ENCODE peak calls at places on chromosomes 16 and 17, in nine cellular contexts. One of them, this sample, is unnamed.

GRCh38 chr16:407253-407652 is 5.6 kb downstream of the DECR2 start:
- DNase-seq in left ventricle myocardium inferior: no peak
- DNase-seq in BE2C: no peak
- DNase-seq in AG04450: no peak
- DNase-seq in H9: no peak
- DNase-seq in prostate gland: no peak
- DNase-seq in progenitor cell of endocrine pancreas: no peak
- DNase-seq in brain microvascular endothelial cell: no peak
- DNase-seq in type B pancreatic cell: no peak
- DNase-seq in this sample: no peak

GRCh38 chr17:16491131-16491702 is 776 bp downstream of the LRRC75A start:
- DNase-seq in brain microvascular endothelial cell: no peak
- DNase-seq in BE2C: peak
- DNase-seq in prostate gland: no peak
- DNase-seq in left ventricle myocardium inferior: no peak
- DNase-seq in type B pancreatic cell: no peak
- DNase-seq in progenitor cell of endocrine pancreas: peak
- DNase-seq in AG04450: no peak
- DNase-seq in H9: peak
- DNase-seq in this sample: no peak

GRCh38 chr16:14071576-14072271 is 605 bp downstream of the MRTFB start:
- DNase-seq in progenitor cell of endocrine pancreas: no peak
- DNase-seq in left ventricle myocardium inferior: no peak
- DNase-seq in brain microvascular endothelial cell: no peak
- DNase-seq in type B pancreatic cell: no peak
- DNase-seq in H9: peak
- DNase-seq in AG04450: no peak
- DNase-seq in prostate gland: peak
- DNase-seq in BE2C: no peak
- DNase-seq in this sample: no peak

GRCh38 chr17:28871056-28871579 is 16.3 kb downstream of the ERAL1 start:
- DNase-seq in progenitor cell of endocrine pancreas: no peak
- DNase-seq in AG04450: no peak
- DNase-seq in left ventricle myocardium inferior: no peak
- DNase-seq in prostate gland: no peak
- DNase-seq in BE2C: no peak
- DNase-seq in H9: no peak
- DNase-seq in brain microvascular endothelial cell: no peak
- DNase-seq in type B pancreatic cell: no peak
- DNase-seq in this sample: no peak

GRCh38 chr16:10256855-10257641 is 74.8 kb upstream of the GRIN2A start:
- DNase-seq in type B pancreatic cell: no peak
- DNase-seq in left ventricle myocardium inferior: no peak
- DNase-seq in BE2C: peak
- DNase-seq in brain microvascular endothelial cell: no peak
- DNase-seq in H9: peak
- DNase-seq in prostate gland: no peak
- DNase-seq in progenitor cell of endocrine pancreas: no peak
- DNase-seq in AG04450: no peak
- DNase-seq in this sample: no peak

GRCh38 chr16:55082594-55082982 is 151.9 kb downstream of the IRX5 start:
- DNase-seq in left ventricle myocardium inferior: no peak
- DNase-seq in type B pancreatic cell: no peak
- DNase-seq in H9: no peak
- DNase-seq in prostate gland: no peak
- DNase-seq in BE2C: no peak
- DNase-seq in AG04450: no peak
- DNase-seq in brain microvascular endothelial cell: no peak
- DNase-seq in progenitor cell of endocrine pancreas: no peak
- DNase-seq in this sample: no peak

GRCh38 chr16:82329504-82330192 is 159.6 kb upstream of the MPHOSPH6 start:
- DNase-seq in AG04450: no peak
- DNase-seq in left ventricle myocardium inferior: no peak
- DNase-seq in brain microvascular endothelial cell: no peak
- DNase-seq in progenitor cell of endocrine pancreas: peak
- DNase-seq in type B pancreatic cell: no peak
- DNase-seq in BE2C: no peak
- DNase-seq in prostate gland: peak
- DNase-seq in H9: no peak
- DNase-seq in this sample: no peak

GRCh38 chr17:44919411-44919810 is 4.1 kb upstream of the GFAP start:
- DNase-seq in H9: peak
- DNase-seq in left ventricle myocardium inferior: no peak
- DNase-seq in type B pancreatic cell: no peak
- DNase-seq in AG04450: no peak
- DNase-seq in prostate gland: no peak
- DNase-seq in progenitor cell of endocrine pancreas: no peak
- DNase-seq in BE2C: no peak
- DNase-seq in brain microvascular endothelial cell: no peak
- DNase-seq in this sample: no peak

GRCh38 chr16:30997887-30998711 is 12.3 kb downstream of the STX1B start:
- DNase-seq in H9: no peak
- DNase-seq in left ventricle myocardium inferior: no peak
- DNase-seq in progenitor cell of endocrine pancreas: no peak
- DNase-seq in BE2C: no peak
- DNase-seq in prostate gland: no peak
- DNase-seq in brain microvascular endothelial cell: peak
- DNase-seq in type B pancreatic cell: no peak
- DNase-seq in AG04450: peak
- DNase-seq in this sample: peak

GRCh38 chr16:89038221-89038721 is 55.4 kb upstream of the ACSF3 start:
- DNase-seq in brain microvascular endothelial cell: no peak
- DNase-seq in AG04450: no peak
- DNase-seq in H9: no peak
- DNase-seq in BE2C: peak
- DNase-seq in type B pancreatic cell: no peak
- DNase-seq in left ventricle myocardium inferior: no peak
- DNase-seq in prostate gland: no peak
- DNase-seq in progenitor cell of endocrine pancreas: no peak
- DNase-seq in this sample: no peak

GRCh38 chr17:79659376-79659775 is 48.5 kb upstream of the RBFOX3 start:
- DNase-seq in brain microvascular endothelial cell: no peak
- DNase-seq in type B pancreatic cell: peak
- DNase-seq in left ventricle myocardium inferior: no peak
- DNase-seq in prostate gland: peak
- DNase-seq in H9: peak
- DNase-seq in AG04450: no peak
- DNase-seq in BE2C: no peak
- DNase-seq in progenitor cell of endocrine pancreas: peak
- DNase-seq in this sample: no peak

GRCh38 chr17:5592382-5592781 is 8.1 kb upstream of the NLRP1 start:
- DNase-seq in AG04450: peak
- DNase-seq in left ventricle myocardium inferior: no peak
- DNase-seq in prostate gland: no peak
- DNase-seq in type B pancreatic cell: no peak
- DNase-seq in progenitor cell of endocrine pancreas: no peak
- DNase-seq in brain microvascular endothelial cell: no peak
- DNase-seq in BE2C: no peak
- DNase-seq in H9: peak
- DNase-seq in this sample: peak

GRCh38 chr16:66326995-66327513 is 39.4 kb upstream of the CDH5 start:
- DNase-seq in prostate gland: no peak
- DNase-seq in type B pancreatic cell: no peak
- DNase-seq in H9: no peak
- DNase-seq in brain microvascular endothelial cell: no peak
- DNase-seq in progenitor cell of endocrine pancreas: peak
- DNase-seq in AG04450: no peak
- DNase-seq in BE2C: no peak
- DNase-seq in left ventricle myocardium inferior: no peak
- DNase-seq in this sample: no peak

GRCh38 chr16:27242868-27243590 is 25.5 kb downstream of the NSMCE1 start:
- DNase-seq in type B pancreatic cell: peak
- DNase-seq in BE2C: no peak
- DNase-seq in progenitor cell of endocrine pancreas: no peak
- DNase-seq in left ventricle myocardium inferior: no peak
- DNase-seq in H9: peak
- DNase-seq in brain microvascular endothelial cell: peak
- DNase-seq in AG04450: peak
- DNase-seq in prostate gland: no peak
- DNase-seq in this sample: no peak

GRCh38 chr17:70810609-70811008 is 641.3 kb downstream of the KCNJ2 start:
- DNase-seq in progenitor cell of endocrine pancreas: no peak
- DNase-seq in BE2C: no peak
- DNase-seq in prostate gland: no peak
- DNase-seq in type B pancreatic cell: no peak
- DNase-seq in left ventricle myocardium inferior: no peak
- DNase-seq in AG04450: peak
- DNase-seq in brain microvascular endothelial cell: no peak
- DNase-seq in H9: no peak
- DNase-seq in this sample: no peak

GRCh38 chr17:70804161-70804560 is 634.8 kb downstream of the KCNJ2 start:
- DNase-seq in H9: no peak
- DNase-seq in progenitor cell of endocrine pancreas: no peak
- DNase-seq in prostate gland: no peak
- DNase-seq in BE2C: no peak
- DNase-seq in brain microvascular endothelial cell: no peak
- DNase-seq in AG04450: no peak
- DNase-seq in type B pancreatic cell: no peak
- DNase-seq in left ventricle myocardium inferior: no peak
- DNase-seq in this sample: no peak

GRCh38 chr17:70808596-70808995 is 639.3 kb downstream of the KCNJ2 start:
- DNase-seq in progenitor cell of endocrine pancreas: no peak
- DNase-seq in brain microvascular endothelial cell: no peak
- DNase-seq in type B pancreatic cell: no peak
- DNase-seq in BE2C: peak
- DNase-seq in AG04450: no peak
- DNase-seq in prostate gland: no peak
- DNase-seq in left ventricle myocardium inferior: no peak
- DNase-seq in H9: peak
- DNase-seq in this sample: no peak
- TF ChIP-seq CTCF in progenitor cell of endocrine pancreas: peak
- TF ChIP-seq CTCF in brain microvascular endothelial cell: peak
- TF ChIP-seq CTCF in type B pancreatic cell: peak
- TF ChIP-seq CTCF in BE2C: peak
- TF ChIP-seq CTCF in AG04450: no peak
- TF ChIP-seq CTCF in prostate gland: no peak
- TF ChIP-seq CTCF in left ventricle myocardium inferior: no peak
- TF ChIP-seq CTCF in H9: peak
- TF ChIP-seq CTCF in this sample: peak

GRCh38 chr17:77133087-77133633 is 7.6 kb upstream of the SEC14L1 start:
- DNase-seq in left ventricle myocardium inferior: no peak
- DNase-seq in prostate gland: no peak
- DNase-seq in progenitor cell of endocrine pancreas: no peak
- DNase-seq in type B pancreatic cell: no peak
- DNase-seq in brain microvascular endothelial cell: no peak
- DNase-seq in AG04450: no peak
- DNase-seq in H9: no peak
- DNase-seq in BE2C: no peak
- DNase-seq in this sample: no peak

GRCh38 chr17:77131919-77132318 is 8.8 kb upstream of the SEC14L1 start:
- DNase-seq in progenitor cell of endocrine pancreas: no peak
- DNase-seq in type B pancreatic cell: no peak
- DNase-seq in brain microvascular endothelial cell: no peak
- DNase-seq in BE2C: peak
- DNase-seq in H9: no peak
- DNase-seq in AG04450: no peak
- DNase-seq in prostate gland: no peak
- DNase-seq in left ventricle myocardium inferior: no peak
- DNase-seq in this sample: peak

GRCh38 chr17:77129568-77130301 is 11.0 kb upstream of the SEC14L1 start:
- DNase-seq in brain microvascular endothelial cell: no peak
- DNase-seq in AG04450: no peak
- DNase-seq in left ventricle myocardium inferior: no peak
- DNase-seq in H9: no peak
- DNase-seq in type B pancreatic cell: no peak
- DNase-seq in prostate gland: no peak
- DNase-seq in BE2C: no peak
- DNase-seq in progenitor cell of endocrine pancreas: no peak
- DNase-seq in this sample: no peak

GRCh38 chr17:77130521-77130920 is 10.2 kb upstream of the SEC14L1 start:
- DNase-seq in brain microvascular endothelial cell: no peak
- DNase-seq in progenitor cell of endocrine pancreas: no peak
- DNase-seq in prostate gland: no peak
- DNase-seq in left ventricle myocardium inferior: no peak
- DNase-seq in type B pancreatic cell: no peak
- DNase-seq in AG04450: no peak
- DNase-seq in BE2C: no peak
- DNase-seq in H9: no peak
- DNase-seq in this sample: no peak

GRCh38 chr17:77132411-77133086 is 8.2 kb upstream of the SEC14L1 start:
- DNase-seq in brain microvascular endothelial cell: peak
- DNase-seq in BE2C: peak
- DNase-seq in progenitor cell of endocrine pancreas: no peak
- DNase-seq in prostate gland: no peak
- DNase-seq in type B pancreatic cell: no peak
- DNase-seq in H9: no peak
- DNase-seq in AG04450: no peak
- DNase-seq in left ventricle myocardium inferior: no peak
- DNase-seq in this sample: no peak
- TF ChIP-seq CTCF in brain microvascular endothelial cell: no peak
- TF ChIP-seq CTCF in BE2C: no peak
- TF ChIP-seq CTCF in progenitor cell of endocrine pancreas: no peak
- TF ChIP-seq CTCF in prostate gland: no peak
- TF ChIP-seq CTCF in type B pancreatic cell: no peak
- TF ChIP-seq CTCF in H9: no peak
- TF ChIP-seq CTCF in AG04450: no peak
- TF ChIP-seq CTCF in left ventricle myocardium inferior: no peak
- TF ChIP-seq CTCF in this sample: no peak

DNA sequence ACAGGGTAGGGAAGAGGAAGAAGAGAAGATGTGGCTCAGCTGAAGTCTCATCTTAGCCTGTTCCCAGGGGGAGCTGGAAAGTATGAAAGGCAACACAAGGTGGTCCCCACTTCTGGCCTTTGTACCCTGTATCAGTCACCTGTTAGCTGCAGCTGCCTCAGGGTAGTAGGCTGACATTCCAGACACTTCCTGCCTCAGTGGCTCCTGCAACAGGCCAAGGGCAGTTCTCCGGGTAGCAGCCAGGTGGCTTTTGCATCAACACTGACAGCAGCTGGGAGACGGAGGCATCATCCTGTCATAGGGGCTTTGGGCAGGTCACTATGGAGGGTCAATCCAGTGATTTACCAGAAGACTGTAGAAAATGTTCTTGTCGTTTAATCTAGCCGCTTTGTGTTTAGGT is 124.0 kb downstream of the RGS9 start:
- DNase-seq in brain microvascular endothelial cell: no peak
- DNase-seq in prostate gland: no peak
- DNase-seq in left ventricle myocardium inferior: no peak
- DNase-seq in type B pancreatic cell: peak
- DNase-seq in H9: peak
- DNase-seq in AG04450: no peak
- DNase-seq in progenitor cell of endocrine pancreas: no peak
- DNase-seq in BE2C: no peak
- DNase-seq in this sample: no peak
- TF ChIP-seq CTCF in brain microvascular endothelial cell: peak
- TF ChIP-seq CTCF in prostate gland: no peak
- TF ChIP-seq CTCF in left ventricle myocardium inferior: no peak
- TF ChIP-seq CTCF in type B pancreatic cell: peak
- TF ChIP-seq CTCF in H9: peak
- TF ChIP-seq CTCF in AG04450: no peak
- TF ChIP-seq CTCF in progenitor cell of endocrine pancreas: no peak
- TF ChIP-seq CTCF in BE2C: peak
- TF ChIP-seq CTCF in this sample: no peak

DNA sequence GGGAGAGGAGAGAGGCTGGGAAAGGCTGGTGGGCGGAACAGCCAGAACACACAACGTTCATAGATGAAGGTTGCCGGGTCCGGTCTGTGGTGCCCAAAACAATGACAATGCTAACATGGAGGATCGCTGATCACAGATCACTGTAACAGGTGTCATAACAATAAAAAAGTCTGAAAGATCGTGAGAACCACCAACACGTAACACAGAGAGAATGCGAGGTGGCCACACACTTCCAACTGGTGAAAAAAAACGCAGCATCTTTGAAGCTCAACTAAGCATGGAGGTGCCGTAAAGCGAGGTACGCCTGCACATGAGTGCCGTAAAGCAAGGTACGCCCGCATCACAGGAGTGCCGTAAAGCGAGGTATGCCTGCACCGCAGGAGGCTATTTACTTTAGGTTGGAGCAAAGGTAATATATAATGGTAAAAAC is 42.3 kb downstream of the ABR start:
- DNase-seq in progenitor cell of endocrine pancreas: no peak
- DNase-seq in type B pancreatic cell: no peak
- DNase-seq in AG04450: no peak
- DNase-seq in H9: no peak
- DNase-seq in brain microvascular endothelial cell: no peak
- DNase-seq in left ventricle myocardium inferior: no peak
- DNase-seq in prostate gland: no peak
- DNase-seq in BE2C: no peak
- DNase-seq in this sample: no peak
- TF ChIP-seq CTCF in progenitor cell of endocrine pancreas: no peak
- TF ChIP-seq CTCF in type B pancreatic cell: no peak
- TF ChIP-seq CTCF in AG04450: no peak
- TF ChIP-seq CTCF in H9: no peak
- TF ChIP-seq CTCF in brain microvascular endothelial cell: no peak
- TF ChIP-seq CTCF in left ventricle myocardium inferior: no peak
- TF ChIP-seq CTCF in prostate gland: no peak
- TF ChIP-seq CTCF in BE2C: no peak
- TF ChIP-seq CTCF in this sample: no peak

This sample was measured in foreskin keratinocyte.